ENCODE peak calls at places on chromosome 22, in nine cellular contexts. J, C, Y, I, O, Q, X, Z and R are unnamed samples.
A peak's percentile ranks its signal among the peaks of the same experiment; 100 is the strongest.

GRCh38 chr22:44505796-44506354 is 7.8 kb upstream of the RTL6 start:
- DNase-seq in J (no peak), C (no peak), Y (no peak), I (no peak), O (peak; percentile 24), Q (no peak), X (no peak), Z (no peak), R (no peak)

GRCh38 chr22:42792909-42793847 is 63.9 kb downstream of the ARFGAP3 start:
- DNase-seq in J (no peak), C (no peak), Y (no peak), I (no peak), O (no peak), Q (no peak), X (no peak), Z (no peak), R (no peak)

GRCh38 chr22:42799462-42800405 is 57.3 kb downstream of the ARFGAP3 start:
- DNase-seq in J (no peak), C (no peak), Y (no peak), I (no peak), O (peak; percentile 33), Q (peak; percentile 63), X (no peak), Z (no peak), R (peak; percentile 29)

GRCh38 chr22:49433717-49434611 is 393.7 kb downstream of the BRD1 start:
- DNase-seq in J (peak; percentile 35), C (peak; percentile 60), Y (no peak), I (peak; percentile 58), O (no peak), Q (no peak), X (no peak), Z (no peak), R (peak; percentile 2)

GRCh38 chr22:31272522-31273446 is 19.5 kb downstream of the PIK3IP1 start:
- DNase-seq in J (peak; percentile 89), C (peak; percentile 79), Y (peak; percentile 59), I (peak; percentile 66), O (peak; percentile 79), Q (peak; percentile 91), X (peak; percentile 32), Z (peak; percentile 83), R (peak; percentile 66)

GRCh38 chr22:21020802-21021429 is 6.0 kb downstream of the P2RX6 start:
- DNase-seq in J (peak; percentile 55), C (peak; percentile 71), Y (no peak), I (peak; percentile 16), O (peak; percentile 31), Q (peak; percentile 85), X (no peak), Z (no peak), R (peak; percentile 56)

GRCh38 chr22:48237466-48237865 is 1475.0 kb downstream of the TBC1D22A start:
- DNase-seq in J (no peak), C (no peak), Y (no peak), I (no peak), O (no peak), Q (no peak), X (no peak), Z (no peak), R (no peak)

GRCh38 chr22:50200333-50201190 is at the start of gene SELENOO:
- DNase-seq in J (peak; percentile 94), C (peak; percentile 100), Y (peak; percentile 91), I (peak; percentile 80), O (peak; percentile 95), Q (peak; percentile 90), X (peak; percentile 72), Z (peak; percentile 95), R (peak; percentile 90)

GRCh38 chr22:45246060-45246985 is 5.6 kb upstream of the KIAA0930 start:
- DNase-seq in J (no peak), C (peak; percentile 73), Y (no peak), I (peak; percentile 85), O (peak; percentile 95), Q (no peak), X (peak; percentile 92), Z (peak; percentile 94), R (no peak)

GRCh38 chr22:19764050-19764593 is 3.5 kb downstream of the TBX1 start:
- DNase-seq in J (peak; percentile 28), C (no peak), Y (no peak), I (no peak), O (no peak), Q (peak; percentile 31), X (no peak), Z (no peak), R (no peak)

GRCh38 chr22:50731811-50732624 is 6.0 kb upstream of the ACR start:
- DNase-seq in J (peak; percentile 43), C (peak; percentile 86), Y (peak; percentile 68), I (peak; percentile 56), O (peak; percentile 66), Q (peak; percentile 42), X (peak; percentile 15), Z (peak; percentile 60), R (peak; percentile 68)

GRCh38 chr22:20154602-20155183 is 3.8 kb upstream of the CCDC188 start:
- DNase-seq in J (no peak), C (peak; percentile 87), Y (no peak), I (no peak), O (no peak), Q (peak; percentile 58), X (no peak), Z (no peak), R (no peak)

GRCh38 chr22:49306632-49306975 is 521.1 kb downstream of the BRD1 start:
- DNase-seq in J (no peak), C (no peak), Y (no peak), I (no peak), O (no peak), Q (no peak), X (no peak), Z (no peak), R (no peak)

GRCh38 chr22:48145738-48146137 is 1383.3 kb downstream of the TBC1D22A start:
- DNase-seq in J (no peak), C (no peak), Y (no peak), I (no peak), O (no peak), Q (no peak), X (no peak), Z (no peak), R (no peak)

GRCh38 chr22:48579915-48580279 is 1247.8 kb downstream of the BRD1 start:
- DNase-seq in J (no peak), C (no peak), Y (no peak), I (no peak), O (no peak), Q (no peak), X (no peak), Z (no peak), R (no peak)

GRCh38 chr22:20438066-20438677 is 547 bp upstream of the SCARF2 start:
- DNase-seq in J (peak; percentile 57), C (no peak), Y (no peak), I (no peak), O (peak; percentile 58), Q (peak; percentile 65), X (no peak), Z (peak; percentile 58), R (no peak)

GRCh38 chr22:20807315-20807752 is 33.4 kb downstream of the SERPIND1 start:
- DNase-seq in J (no peak), C (no peak), Y (no peak), I (peak; percentile 71), O (peak; percentile 97), Q (no peak), X (peak; percentile 8), Z (peak; percentile 49), R (no peak)

GRCh38 chr22:29912605-29913398 is 29.8 kb downstream of the MTMR3 start:
- DNase-seq in J (no peak), C (no peak), Y (no peak), I (peak; percentile 81), O (peak; percentile 85), Q (no peak), X (no peak), Z (peak; percentile 9), R (no peak)

GRCh38 chr22:20418211-20418788 is 19.3 kb downstream of the SCARF2 start:
- DNase-seq in J (peak; percentile 88), C (peak; percentile 88), Y (peak; percentile 75), I (peak; percentile 71), O (peak; percentile 96), Q (peak; percentile 90), X (peak; percentile 63), Z (peak; percentile 90), R (peak; percentile 71)

DNA sequence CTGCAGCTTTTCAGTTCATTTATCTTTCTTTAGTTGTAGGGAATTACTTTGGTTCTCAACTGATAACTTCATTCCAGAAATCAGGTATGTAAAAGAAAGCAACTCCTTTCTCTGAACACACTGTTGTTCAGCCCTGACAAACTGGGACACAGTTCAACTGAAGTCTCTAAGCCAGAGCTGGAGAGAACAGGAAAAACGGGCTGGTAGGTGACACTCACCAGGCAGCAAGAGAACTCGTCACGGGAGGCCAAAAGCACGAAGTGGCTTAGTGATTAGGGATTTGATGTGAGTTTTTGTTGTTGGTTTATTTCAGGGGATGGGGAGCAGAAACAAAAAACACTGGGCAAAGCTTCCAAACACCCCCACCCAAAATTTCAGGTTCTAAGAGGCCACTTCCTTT is 54.1 kb downstream of the MYH9 start:
- DNase-seq in J (no peak), C (no peak), Y (peak; percentile 10), I (peak; percentile 86), O (no peak), Q (no peak), X (no peak), Z (peak; percentile 46), R (no peak)
- H3K4me3 ChIP-seq in J (no peak overlapping the region), C (no peak overlapping the region), Y (no peak overlapping the region), I (peak overlapping the region; percentile 55), O (no peak overlapping the region), Q (no peak overlapping the region), X (no peak overlapping the region), Z (no peak overlapping the region), R (no peak overlapping the region)

GRCh38 chr22:28907311-28908008 is 24.1 kb downstream of the ZNRF3 start:
- DNase-seq in J (no peak), C (no peak), Y (no peak), I (no peak), O (no peak), Q (no peak), X (no peak), Z (no peak), R (no peak)
- H3K4me2 ChIP-seq in J (peak overlapping the region; percentile 9), C (no peak overlapping the region), Y (no peak overlapping the region), I (no peak overlapping the region), O (no peak overlapping the region), Q (no peak overlapping the region), X (no peak overlapping the region), Z (no peak overlapping the region), R (no peak overlapping the region)

DNA sequence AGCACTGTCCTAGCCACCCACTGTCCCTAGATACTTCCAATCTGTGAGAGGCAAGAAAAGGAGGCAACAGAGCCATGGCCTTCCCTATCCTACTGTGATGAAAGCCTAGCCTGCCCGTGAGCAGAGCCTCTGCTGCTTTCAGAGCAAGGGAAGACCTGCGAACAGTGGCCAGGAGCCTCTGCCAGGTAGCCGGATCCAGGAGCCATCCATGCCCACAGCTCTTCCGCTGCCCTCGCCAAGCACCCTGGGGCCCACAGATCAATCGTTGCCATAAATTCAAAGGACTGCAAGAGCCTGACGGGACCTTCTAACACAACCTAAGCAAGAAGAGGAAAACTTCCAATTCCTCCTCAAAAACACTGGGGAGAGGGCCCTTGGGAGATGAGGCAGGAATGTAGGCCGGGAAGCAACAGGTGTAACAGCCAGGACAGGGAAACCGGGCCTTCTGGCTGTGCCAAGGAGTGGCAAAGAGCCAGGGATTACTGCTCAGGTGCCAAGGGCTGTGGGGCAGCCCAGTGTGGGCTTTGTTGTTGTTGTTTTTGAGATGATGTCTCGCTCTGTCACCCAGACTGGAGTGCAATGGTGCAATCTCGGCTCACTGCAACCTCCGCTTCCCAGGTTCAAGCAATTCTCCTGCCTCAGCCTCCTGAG is 18.1 kb downstream of the CSNK1E start:
- DNase-seq in J (no peak), C (no peak), Y (no peak), I (peak; percentile 82), O (no peak), Q (no peak), X (no peak), Z (no peak), R (no peak)
- TF ChIP-seq EZH2phosphoT487 in J (no peak), C (no peak), Y (no peak), I (no peak), O (no peak), Q (no peak), X (no peak), Z (no peak), R (no peak)

GRCh38 chr22:26429458-26430238 is 588 bp downstream of the ASPHD2 start:
- DNase-seq in J (no peak), C (peak; percentile 76), Y (no peak), I (no peak), O (peak; percentile 29), Q (peak; percentile 43), X (no peak), Z (peak; percentile 25), R (peak; percentile 32)
- H3K4me3 ChIP-seq in J (peak overlapping the region; percentile 56), C (peak overlapping the region; percentile 60), Y (peak overlapping the region; percentile 72), I (peak overlapping the region; percentile 58), O (peak overlapping the region; percentile 64), Q (peak overlapping the region; percentile 87), X (peak overlapping the region; percentile 71), Z (peak overlapping the region; percentile 39), R (peak overlapping the region; percentile 73)